ENCODE peak calls at places on chromosomes 5 and 9, in six cellular contexts. One of them, this sample, is unnamed.

GRCh38 chr5:51272957-51273356 is 110.3 kb upstream of the ISL1 start:
- DNase-seq in Peyer's patch: no peak
- DNase-seq in choroid plexus epithelial cell: no peak
- DNase-seq in body of pancreas: no peak
- DNase-seq in fibroblast of mammary gland: no peak
- DNase-seq in breast epithelium: no peak
- DNase-seq in this sample: no peak

GRCh38 chr5:77777281-77777892 is 1.2 kb upstream of the TBCA start:
- DNase-seq in Peyer's patch: no peak
- DNase-seq in choroid plexus epithelial cell: no peak
- DNase-seq in body of pancreas: no peak
- DNase-seq in fibroblast of mammary gland: peak
- DNase-seq in breast epithelium: no peak
- DNase-seq in this sample: no peak

GRCh38 chr9:130226112-130226511 is 39.4 kb upstream of the HMCN2 start:
- DNase-seq in Peyer's patch: peak
- DNase-seq in choroid plexus epithelial cell: no peak
- DNase-seq in body of pancreas: no peak
- DNase-seq in fibroblast of mammary gland: no peak
- DNase-seq in breast epithelium: no peak
- DNase-seq in this sample: no peak

GRCh38 chr9:21812945-21813568 is 10.6 kb downstream of the MTAP start:
- DNase-seq in Peyer's patch: peak
- DNase-seq in choroid plexus epithelial cell: peak
- DNase-seq in body of pancreas: peak
- DNase-seq in fibroblast of mammary gland: peak
- DNase-seq in breast epithelium: peak
- DNase-seq in this sample: peak

GRCh38 chr5:148397968-148398595 is 14.3 kb downstream of the FBXO38 start:
- DNase-seq in Peyer's patch: no peak
- DNase-seq in choroid plexus epithelial cell: no peak
- DNase-seq in body of pancreas: no peak
- DNase-seq in fibroblast of mammary gland: no peak
- DNase-seq in breast epithelium: no peak
- DNase-seq in this sample: no peak

GRCh38 chr5:71663166-71663565 is 55.9 kb upstream of the CARTPT start:
- DNase-seq in Peyer's patch: no peak
- DNase-seq in choroid plexus epithelial cell: no peak
- DNase-seq in body of pancreas: no peak
- DNase-seq in fibroblast of mammary gland: no peak
- DNase-seq in breast epithelium: no peak
- DNase-seq in this sample: no peak

GRCh38 chr5:12647613-12648012 is 743.4 kb upstream of the CTNND2 start:
- DNase-seq in Peyer's patch: no peak
- DNase-seq in choroid plexus epithelial cell: no peak
- DNase-seq in body of pancreas: no peak
- DNase-seq in fibroblast of mammary gland: no peak
- DNase-seq in breast epithelium: no peak
- DNase-seq in this sample: no peak

GRCh38 chr5:177494356-177495195 is 2.8 kb downstream of the PDLIM7 start:
- DNase-seq in Peyer's patch: no peak
- DNase-seq in choroid plexus epithelial cell: peak
- DNase-seq in body of pancreas: no peak
- DNase-seq in fibroblast of mammary gland: peak
- DNase-seq in breast epithelium: no peak
- DNase-seq in this sample: no peak

GRCh38 chr9:89870207-89870606 is 265.4 kb downstream of the GADD45G start:
- DNase-seq in Peyer's patch: no peak
- DNase-seq in choroid plexus epithelial cell: no peak
- DNase-seq in body of pancreas: no peak
- DNase-seq in fibroblast of mammary gland: no peak
- DNase-seq in breast epithelium: no peak
- DNase-seq in this sample: no peak

GRCh38 chr9:22210262-22210661 is 201.2 kb upstream of the CDKN2B start:
- DNase-seq in Peyer's patch: no peak
- DNase-seq in choroid plexus epithelial cell: peak
- DNase-seq in body of pancreas: no peak
- DNase-seq in fibroblast of mammary gland: peak
- DNase-seq in breast epithelium: no peak
- DNase-seq in this sample: no peak

GRCh38 chr5:109645591-109646236 is 44.0 kb upstream of the MAN2A1 start:
- DNase-seq in Peyer's patch: no peak
- DNase-seq in choroid plexus epithelial cell: no peak
- DNase-seq in body of pancreas: no peak
- DNase-seq in fibroblast of mammary gland: no peak
- DNase-seq in breast epithelium: no peak
- DNase-seq in this sample: no peak

GRCh38 chr5:37198066-37198465 is 51.1 kb downstream of the CPLANE1 start:
- DNase-seq in Peyer's patch: no peak
- DNase-seq in choroid plexus epithelial cell: no peak
- DNase-seq in body of pancreas: no peak
- DNase-seq in fibroblast of mammary gland: no peak
- DNase-seq in breast epithelium: no peak
- DNase-seq in this sample: no peak

GRCh38 chr9:89466451-89467277 is 31.2 kb downstream of the SEMA4D start:
- DNase-seq in Peyer's patch: peak
- DNase-seq in choroid plexus epithelial cell: no peak
- DNase-seq in body of pancreas: no peak
- DNase-seq in fibroblast of mammary gland: no peak
- DNase-seq in breast epithelium: no peak
- DNase-seq in this sample: no peak

GRCh38 chr9:117291223-117291622 is 123.6 kb downstream of the ASTN2 start:
- DNase-seq in Peyer's patch: no peak
- DNase-seq in choroid plexus epithelial cell: no peak
- DNase-seq in body of pancreas: no peak
- DNase-seq in fibroblast of mammary gland: no peak
- DNase-seq in breast epithelium: no peak
- DNase-seq in this sample: no peak

GRCh38 chr5:181098642-181099452 is 32.1 kb downstream of the OR2V1 start:
- DNase-seq in Peyer's patch: no peak
- DNase-seq in choroid plexus epithelial cell: no peak
- DNase-seq in body of pancreas: no peak
- DNase-seq in fibroblast of mammary gland: no peak
- DNase-seq in breast epithelium: no peak
- DNase-seq in this sample: no peak

GRCh38 chr5:110590187-110590586 is 136.3 kb downstream of the TMEM232 start:
- DNase-seq in Peyer's patch: peak
- DNase-seq in choroid plexus epithelial cell: peak
- DNase-seq in body of pancreas: no peak
- DNase-seq in fibroblast of mammary gland: peak
- DNase-seq in breast epithelium: no peak
- DNase-seq in this sample: no peak

GRCh38 chr9:138077126-138077525 is 199.5 kb downstream of the CACNA1B start:
- DNase-seq in Peyer's patch: peak
- DNase-seq in choroid plexus epithelial cell: no peak
- DNase-seq in body of pancreas: no peak
- DNase-seq in fibroblast of mammary gland: no peak
- DNase-seq in breast epithelium: no peak
- DNase-seq in this sample: no peak

GRCh38 chr5:83957188-83957587 is 236.5 kb upstream of the HAPLN1 start:
- DNase-seq in Peyer's patch: no peak
- DNase-seq in choroid plexus epithelial cell: peak
- DNase-seq in body of pancreas: no peak
- DNase-seq in fibroblast of mammary gland: peak
- DNase-seq in breast epithelium: no peak
- DNase-seq in this sample: no peak

GRCh38 chr5:169242849-169243186 is 58.1 kb downstream of the SLIT3 start:
- DNase-seq in Peyer's patch: no peak
- DNase-seq in choroid plexus epithelial cell: no peak
- DNase-seq in body of pancreas: no peak
- DNase-seq in fibroblast of mammary gland: no peak
- DNase-seq in breast epithelium: no peak
- DNase-seq in this sample: no peak

GRCh38 chr5:92504346-92504745 is 1076.7 kb downstream of the NR2F1-AS1 start:
- DNase-seq in Peyer's patch: no peak
- DNase-seq in choroid plexus epithelial cell: no peak
- DNase-seq in body of pancreas: no peak
- DNase-seq in fibroblast of mammary gland: no peak
- DNase-seq in breast epithelium: no peak
- DNase-seq in this sample: no peak

GRCh38 chr5:92505145-92505544 is 1075.9 kb downstream of the NR2F1-AS1 start:
- DNase-seq in Peyer's patch: no peak
- DNase-seq in choroid plexus epithelial cell: peak
- DNase-seq in body of pancreas: no peak
- DNase-seq in fibroblast of mammary gland: peak
- DNase-seq in breast epithelium: no peak
- DNase-seq in this sample: no peak

GRCh38 chr5:92500752-92501151 is 1080.3 kb downstream of the NR2F1-AS1 start:
- DNase-seq in Peyer's patch: no peak
- DNase-seq in choroid plexus epithelial cell: no peak
- DNase-seq in body of pancreas: no peak
- DNase-seq in fibroblast of mammary gland: no peak
- DNase-seq in breast epithelium: no peak
- DNase-seq in this sample: no peak

GRCh38 chr5:92508271-92508670 is 1072.7 kb downstream of the NR2F1-AS1 start:
- DNase-seq in Peyer's patch: no peak
- DNase-seq in choroid plexus epithelial cell: no peak
- DNase-seq in body of pancreas: no peak
- DNase-seq in fibroblast of mammary gland: peak
- DNase-seq in breast epithelium: no peak
- DNase-seq in this sample: no peak

DNA sequence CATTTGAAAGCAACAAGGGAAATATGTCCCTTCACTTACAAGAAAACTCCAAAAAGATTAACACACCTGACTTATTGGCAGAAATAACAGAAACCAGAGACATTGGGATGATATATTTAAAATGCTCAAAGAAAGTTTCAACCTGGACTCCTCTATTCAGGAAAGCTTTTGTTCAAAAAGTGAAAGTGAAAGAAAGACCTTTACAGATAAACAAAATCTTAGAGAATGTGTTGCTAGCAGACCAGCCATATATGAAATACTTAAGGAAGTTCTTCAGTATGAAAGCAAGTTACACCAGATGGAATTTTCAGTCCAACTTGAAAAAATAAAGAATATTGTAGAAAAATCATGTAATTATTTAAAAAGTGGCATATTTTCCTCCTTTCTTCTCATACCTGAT is 1075.1 kb downstream of the NR2F1-AS1 start:
- DNase-seq in Peyer's patch: no peak
- DNase-seq in choroid plexus epithelial cell: peak
- DNase-seq in body of pancreas: no peak
- DNase-seq in fibroblast of mammary gland: peak
- DNase-seq in breast epithelium: no peak
- DNase-seq in this sample: no peak
- H3K4me3 ChIP-seq in Peyer's patch: no peak
- H3K4me3 ChIP-seq in choroid plexus epithelial cell: peak
- H3K4me3 ChIP-seq in body of pancreas: no peak
- H3K4me3 ChIP-seq in fibroblast of mammary gland: no peak
- H3K4me3 ChIP-seq in breast epithelium: no peak
- H3K4me3 ChIP-seq in this sample: no peak

GRCh38 chr5:80590766-80591165 is 20.7 kb upstream of the ANKRD34B start:
- DNase-seq in Peyer's patch: no peak
- DNase-seq in choroid plexus epithelial cell: no peak
- DNase-seq in body of pancreas: no peak
- DNase-seq in fibroblast of mammary gland: no peak
- DNase-seq in breast epithelium: no peak
- DNase-seq in this sample: no peak

GRCh38 chr5:80592105-80592504 is 22.0 kb upstream of the ANKRD34B start:
- DNase-seq in Peyer's patch: no peak
- DNase-seq in choroid plexus epithelial cell: no peak
- DNase-seq in body of pancreas: no peak
- DNase-seq in fibroblast of mammary gland: no peak
- DNase-seq in breast epithelium: no peak
- DNase-seq in this sample: no peak

GRCh38 chr5:80588858-80589540 is 18.9 kb upstream of the ANKRD34B start:
- DNase-seq in Peyer's patch: no peak
- DNase-seq in choroid plexus epithelial cell: no peak
- DNase-seq in body of pancreas: no peak
- DNase-seq in fibroblast of mammary gland: no peak
- DNase-seq in breast epithelium: no peak
- DNase-seq in this sample: no peak

GRCh38 chr5:80592761-80593160 is 22.7 kb upstream of the ANKRD34B start:
- DNase-seq in Peyer's patch: no peak
- DNase-seq in choroid plexus epithelial cell: no peak
- DNase-seq in body of pancreas: no peak
- DNase-seq in fibroblast of mammary gland: no peak
- DNase-seq in breast epithelium: no peak
- DNase-seq in this sample: no peak

DNA sequence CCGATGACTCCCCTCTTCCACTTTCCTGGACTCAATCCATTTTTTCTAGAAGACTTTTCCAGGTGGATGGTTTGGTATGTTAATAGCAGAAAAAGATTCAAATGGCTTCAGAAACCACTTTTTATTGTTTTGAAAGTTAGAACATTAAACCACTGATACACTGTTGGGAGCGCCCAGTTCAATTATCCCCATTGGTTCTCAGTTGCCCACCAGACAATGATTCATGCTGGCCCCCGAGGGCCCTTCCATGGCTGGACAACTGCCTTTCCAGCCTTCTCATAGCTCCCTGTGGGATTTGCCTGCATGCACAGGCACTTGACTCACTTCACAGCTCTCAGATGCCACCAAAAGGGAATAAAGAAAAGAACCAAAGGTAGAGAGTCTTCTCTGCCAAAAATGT is 21.3 kb upstream of the ANKRD34B start:
- DNase-seq in Peyer's patch: no peak
- DNase-seq in choroid plexus epithelial cell: no peak
- DNase-seq in body of pancreas: no peak
- DNase-seq in fibroblast of mammary gland: peak
- DNase-seq in breast epithelium: no peak
- DNase-seq in this sample: no peak
- H3K4me3 ChIP-seq in Peyer's patch: no peak
- H3K4me3 ChIP-seq in choroid plexus epithelial cell: no peak
- H3K4me3 ChIP-seq in body of pancreas: no peak
- H3K4me3 ChIP-seq in fibroblast of mammary gland: no peak
- H3K4me3 ChIP-seq in breast epithelium: no peak
- H3K4me3 ChIP-seq in this sample: no peak

GRCh38 chr5:42943931-42944631 is 96.0 kb downstream of the ANXA2R start:
- DNase-seq in Peyer's patch: no peak
- DNase-seq in choroid plexus epithelial cell: no peak
- DNase-seq in body of pancreas: no peak
- DNase-seq in fibroblast of mammary gland: no peak
- DNase-seq in breast epithelium: no peak
- DNase-seq in this sample: no peak
- H3K4me3 ChIP-seq in Peyer's patch: no peak
- H3K4me3 ChIP-seq in choroid plexus epithelial cell: peak
- H3K4me3 ChIP-seq in body of pancreas: no peak
- H3K4me3 ChIP-seq in fibroblast of mammary gland: peak
- H3K4me3 ChIP-seq in breast epithelium: no peak
- H3K4me3 ChIP-seq in this sample: no peak

GRCh38 chr9:136372006-136372405 is 1.5 kb downstream of the CARD9 start:
- DNase-seq in Peyer's patch: no peak
- DNase-seq in choroid plexus epithelial cell: no peak
- DNase-seq in body of pancreas: no peak
- DNase-seq in fibroblast of mammary gland: no peak
- DNase-seq in breast epithelium: no peak
- DNase-seq in this sample: no peak

GRCh38 chr9:136375096-136375495 is 1.6 kb upstream of the CARD9 start:
- DNase-seq in Peyer's patch: no peak
- DNase-seq in choroid plexus epithelial cell: no peak
- DNase-seq in body of pancreas: no peak
- DNase-seq in fibroblast of mammary gland: no peak
- DNase-seq in breast epithelium: no peak
- DNase-seq in this sample: no peak

GRCh38 chr9:136372561-136373299 is 739 bp downstream of the CARD9 start:
- DNase-seq in Peyer's patch: peak
- DNase-seq in choroid plexus epithelial cell: peak
- DNase-seq in body of pancreas: peak
- DNase-seq in fibroblast of mammary gland: peak
- DNase-seq in breast epithelium: no peak
- DNase-seq in this sample: no peak

GRCh38 chr9:136374183-136374575 is 710 bp upstream of the CARD9 start:
- DNase-seq in Peyer's patch: no peak
- DNase-seq in choroid plexus epithelial cell: no peak
- DNase-seq in body of pancreas: no peak
- DNase-seq in fibroblast of mammary gland: no peak
- DNase-seq in breast epithelium: no peak
- DNase-seq in this sample: no peak

GRCh38 chr9:136373300-136374182 is at the start of gene CARD9:
- DNase-seq in Peyer's patch: no peak
- DNase-seq in choroid plexus epithelial cell: no peak
- DNase-seq in body of pancreas: no peak
- DNase-seq in fibroblast of mammary gland: no peak
- DNase-seq in breast epithelium: no peak
- DNase-seq in this sample: no peak
- H3K4me3 ChIP-seq in Peyer's patch: no peak
- H3K4me3 ChIP-seq in choroid plexus epithelial cell: peak
- H3K4me3 ChIP-seq in body of pancreas: no peak
- H3K4me3 ChIP-seq in fibroblast of mammary gland: no peak
- H3K4me3 ChIP-seq in breast epithelium: peak
- H3K4me3 ChIP-seq in this sample: no peak

This sample was measured in effector memory CD4-positive, alpha-beta T cell.